ENCODE peak calls at places on chromosomes 12 and 14, in ten cellular contexts. T, V, O, E, M, Y, N, Q, B and Z are unnamed samples.

GRCh38 chr14:55133416-55133815 is 4.4 kb downstream of the LGALS3 start:
- DNase-seq in T (no peak), V (peak), O (no peak), E (no peak), M (no peak), Y (no peak), N (no peak), Q (no peak), B (no peak), Z (no peak)

GRCh38 chr12:113214938-113215400 is 6.3 kb upstream of the TPCN1 start:
- DNase-seq in T (no peak), V (peak), O (no peak), E (no peak), M (peak), Y (peak), N (peak), Q (peak), B (no peak), Z (no peak)

GRCh38 chr12:127552838-127553237 is 714.1 kb upstream of the TMEM132C start:
- DNase-seq in T (no peak), V (no peak), O (no peak), E (no peak), M (no peak), Y (no peak), N (no peak), Q (no peak), B (no peak), Z (no peak)

GRCh38 chr12:3129301-3130052 is 52.3 kb downstream of the TSPAN9 start:
- DNase-seq in T (no peak), V (no peak), O (no peak), E (no peak), M (no peak), Y (no peak), N (peak), Q (peak), B (no peak), Z (no peak)

GRCh38 chr14:68548194-68549056 is 244.4 kb downstream of the ZFP36L1 start:
- DNase-seq in T (no peak), V (peak), O (peak), E (no peak), M (peak), Y (peak), N (no peak), Q (no peak), B (no peak), Z (no peak)

GRCh38 chr14:77714926-77715325 is 7.0 kb downstream of the SLIRP start:
- DNase-seq in T (no peak), V (no peak), O (no peak), E (no peak), M (no peak), Y (no peak), N (peak), Q (no peak), B (no peak), Z (no peak)

GRCh38 chr12:78457951-78458350 is 406.6 kb upstream of the SYT1 start:
- DNase-seq in T (no peak), V (peak), O (no peak), E (no peak), M (no peak), Y (no peak), N (peak), Q (no peak), B (no peak), Z (no peak)

GRCh38 chr14:101103321-101103901 is 199.9 kb upstream of the RTL1 start:
- DNase-seq in T (no peak), V (no peak), O (no peak), E (no peak), M (peak), Y (no peak), N (no peak), Q (no peak), B (no peak), Z (no peak)

GRCh38 chr12:114916531-114916930 is 232.6 kb upstream of the TBX3 start:
- DNase-seq in T (no peak), V (no peak), O (no peak), E (no peak), M (no peak), Y (no peak), N (peak), Q (no peak), B (no peak), Z (no peak)

GRCh38 chr12:63917864-63918742 is 73.6 kb downstream of the SRGAP1 start:
- DNase-seq in T (no peak), V (peak), O (no peak), E (no peak), M (no peak), Y (no peak), N (peak), Q (no peak), B (no peak), Z (peak)

GRCh38 chr12:65302891-65303290 is 24.4 kb downstream of the MSRB3 start:
- DNase-seq in T (no peak), V (no peak), O (no peak), E (no peak), M (no peak), Y (no peak), N (no peak), Q (no peak), B (no peak), Z (no peak)

GRCh38 chr12:76764856-76765255 is 941 bp downstream of the ZDHHC17 start:
- DNase-seq in T (no peak), V (peak), O (no peak), E (no peak), M (no peak), Y (no peak), N (no peak), Q (no peak), B (no peak), Z (no peak)

GRCh38 chr12:124720019-124720686 is 143.5 kb downstream of the SCARB1 start:
- DNase-seq in T (no peak), V (peak), O (no peak), E (no peak), M (no peak), Y (no peak), N (peak), Q (no peak), B (no peak), Z (no peak)

GRCh38 chr12:43158126-43158525 is 393.9 kb downstream of the ADAMTS20 start:
- DNase-seq in T (no peak), V (no peak), O (no peak), E (no peak), M (no peak), Y (no peak), N (no peak), Q (no peak), B (no peak), Z (no peak)

GRCh38 chr12:28795306-28795705 is 353.8 kb upstream of the FAR2 start:
- DNase-seq in T (no peak), V (peak), O (no peak), E (no peak), M (no peak), Y (no peak), N (no peak), Q (no peak), B (no peak), Z (no peak)

GRCh38 chr12:124396544-124397398 is 101.9 kb downstream of the RFLNA start:
- DNase-seq in T (no peak), V (no peak), O (peak), E (no peak), M (no peak), Y (peak), N (no peak), Q (no peak), B (no peak), Z (no peak)

GRCh38 chr14:39426605-39427004 is 5.6 kb downstream of the FBXO33 start:
- DNase-seq in T (no peak), V (peak), O (no peak), E (no peak), M (no peak), Y (no peak), N (peak), Q (no peak), B (no peak), Z (no peak)

GRCh38 chr12:71755146-71755892 is 656 bp downstream of the RAB21 start:
- DNase-seq in T (peak), V (peak), O (no peak), E (peak), M (peak), Y (no peak), N (peak), Q (peak), B (peak), Z (peak)

GRCh38 chr12:11561416-11561815 is 88.1 kb upstream of the ETV6 start:
- DNase-seq in T (no peak), V (no peak), O (no peak), E (no peak), M (no peak), Y (no peak), N (no peak), Q (no peak), B (no peak), Z (no peak)

GRCh38 chr14:90293766-90294471 is 37.6 kb downstream of the PSMC1 start:
- DNase-seq in T (no peak), V (peak), O (no peak), E (no peak), M (no peak), Y (no peak), N (no peak), Q (no peak), B (no peak), Z (no peak)

GRCh38 chr12:119182701-119183493 is 4.2 kb downstream of the HSPB8 start:
- DNase-seq in T (no peak), V (peak), O (peak), E (no peak), M (no peak), Y (no peak), N (no peak), Q (no peak), B (no peak), Z (no peak)

GRCh38 chr14:50714452-50715073 is 46.5 kb upstream of the SAV1 start:
- DNase-seq in T (no peak), V (peak), O (no peak), E (no peak), M (no peak), Y (no peak), N (peak), Q (no peak), B (no peak), Z (peak)

GRCh38 chr14:67623114-67623513 is 3.4 kb downstream of the ARG2 start:
- DNase-seq in T (no peak), V (no peak), O (no peak), E (no peak), M (no peak), Y (no peak), N (no peak), Q (no peak), B (no peak), Z (no peak)

GRCh38 chr12:110367209-110367864 is 36.2 kb downstream of the ANAPC7 start:
- DNase-seq in T (no peak), V (no peak), O (no peak), E (no peak), M (no peak), Y (no peak), N (no peak), Q (no peak), B (no peak), Z (no peak)

GRCh38 chr12:96263449-96263902 is 69.3 kb downstream of the ELK3 start:
- DNase-seq in T (no peak), V (no peak), O (peak), E (no peak), M (no peak), Y (no peak), N (no peak), Q (no peak), B (no peak), Z (peak)

GRCh38 chr12:46499226-46499625 is 126.7 kb upstream of the SLC38A2 start:
- DNase-seq in T (no peak), V (no peak), O (no peak), E (no peak), M (no peak), Y (no peak), N (no peak), Q (no peak), B (no peak), Z (no peak)

GRCh38 chr12:27975222-27976136 is 2.9 kb upstream of the PTHLH start:
- DNase-seq in T (no peak), V (peak), O (no peak), E (no peak), M (no peak), Y (no peak), N (no peak), Q (peak), B (no peak), Z (peak)

GRCh38 chr14:24312736-24313507 is 1.6 kb downstream of the LTB4R start:
- DNase-seq in T (no peak), V (no peak), O (no peak), E (no peak), M (no peak), Y (no peak), N (peak), Q (peak), B (no peak), Z (no peak)

GRCh38 chr12:54042970-54043744 is 10.3 kb downstream of the HOXC5 start:
- DNase-seq in T (no peak), V (no peak), O (no peak), E (no peak), M (no peak), Y (no peak), N (no peak), Q (no peak), B (no peak), Z (no peak)

GRCh38 chr14:53628747-53629146 is 327.9 kb downstream of the BMP4 start:
- DNase-seq in T (no peak), V (no peak), O (no peak), E (no peak), M (no peak), Y (no peak), N (no peak), Q (no peak), B (no peak), Z (no peak)

GRCh38 chr12:101076940-101077351 is 133.1 kb downstream of the SLC5A8 start:
- DNase-seq in T (no peak), V (peak), O (no peak), E (no peak), M (no peak), Y (no peak), N (no peak), Q (no peak), B (no peak), Z (no peak)